ENCODE peak calls at places on chromosomes 7 and 10, in eight cellular contexts. C is foreskin fibroblast; N is activated naive CD4-positive, alpha-beta T cell; O is Calu3; D is stimulated activated effector memory CD8-positive, alpha-beta T cell treated with anti-CD3 and anti-CD28 coated beads, Interleukin-12 subunit alpha, Interleukin-12 subunit beta, amount 100 ng/mL, for 72 hours; B is activated CD8-positive, alpha-beta memory T cell treated with anti-CD3 and anti-CD28 coated beads for 4 hours; E is HTR-8/SVneo; T is activated T-helper 9 cell treated with anti-CD3 and anti-CD28 coated beads, Interleukin-2, amount 50 U/mL, for 16 hours. P is an unnamed sample.
A peak's percentile ranks its signal among the peaks of the same experiment; 100 is the strongest.

GRCh38 chr7:132575987-132576722 is at the start of gene PLXNA4:
- DNase-seq in C (no peak), N (no peak), O (no peak), D (no peak), B (no peak), E (no peak), T (no peak), P (no peak)

GRCh38 chr7:3267928-3268690 is 32.9 kb upstream of the SDK1 start:
- DNase-seq in C (peak; percentile 94), N (no peak), O (no peak), D (no peak), B (no peak), E (peak; percentile 86), T (no peak), P (no peak)

GRCh38 chr7:94056796-94057207 is 52.6 kb upstream of the BET1 start:
- DNase-seq in C (peak; percentile 91), N (no peak), O (no peak), D (no peak), B (no peak), E (no peak), T (no peak), P (no peak)

GRCh38 chr10:103678104-103678526 is 177.3 kb downstream of the SH3PXD2A start:
- DNase-seq in C (peak; percentile 98), N (peak; percentile 50), O (no peak), D (no peak), B (peak; percentile 50), E (peak; percentile 97), T (peak; percentile 79), P (peak; percentile 84)

GRCh38 chr7:101586078-101586941 is 42.8 kb downstream of the MYL10 start:
- DNase-seq in C (no peak), N (no peak), O (no peak), D (no peak), B (no peak), E (no peak), T (no peak), P (no peak)

GRCh38 chr7:96236198-96237039 is 85.5 kb downstream of the SLC25A13 start:
- DNase-seq in C (peak; percentile 78), N (no peak), O (peak; percentile 27), D (no peak), B (no peak), E (peak; percentile 54), T (no peak), P (no peak)

GRCh38 chr10:124299726-124300125 is 119.0 kb downstream of the OAT start:
- DNase-seq in C (no peak), N (no peak), O (no peak), D (no peak), B (no peak), E (no peak), T (no peak), P (no peak)

GRCh38 chr7:100127866-100128601 is 1.3 kb downstream of the MBLAC1 start:
- DNase-seq in C (no peak), N (no peak), O (no peak), D (no peak), B (no peak), E (peak; percentile 15), T (no peak), P (no peak)

GRCh38 chr10:12419279-12419847 is 70.0 kb downstream of the CAMK1D start:
- DNase-seq in C (peak; percentile 82), N (peak; percentile 7), O (peak; percentile 31), D (peak; percentile 30), B (peak; percentile 15), E (peak; percentile 58), T (peak; percentile 54), P (peak; percentile 31)

GRCh38 chr7:130854481-130854880 is 120.5 kb upstream of the KLF14 start:
- DNase-seq in C (no peak), N (no peak), O (no peak), D (no peak), B (no peak), E (no peak), T (no peak), P (no peak)

GRCh38 chr7:140673770-140674155 is 1.0 kb downstream of the ADCK2 start:
- DNase-seq in C (no peak), N (no peak), O (no peak), D (no peak), B (no peak), E (no peak), T (no peak), P (no peak)

GRCh38 chr7:135666156-135666555 is 3.8 kb downstream of the STMP1 start:
- DNase-seq in C (no peak), N (no peak), O (no peak), D (no peak), B (no peak), E (no peak), T (no peak), P (no peak)

GRCh38 chr7:34070486-34071323 is 165.4 kb downstream of the BMPER start:
- DNase-seq in C (no peak), N (no peak), O (no peak), D (no peak), B (no peak), E (no peak), T (no peak), P (no peak)